ENCODE peak calls at places on chromosome 7, in eight cellular contexts. M is brain microvascular endothelial cell, Z is pancreas, L is A549, D is colonic mucosa, U is heart left ventricle, E is left ventricle myocardium inferior, H is fibroblast of lung. O is an unnamed sample.

GRCh38 chr7:101124376-101125056 is 2.4 kb upstream of the SERPINE1 start:
- DNase-seq in H (peak; percentile 69), E (no peak), L (peak; percentile 76), Z (no peak), D (no peak), U (no peak), M (peak; percentile 90), O (no peak)

GRCh38 chr7:37713613-37714012 is 30.0 kb downstream of the GPR141 start:
- DNase-seq in Z (no peak), M (no peak), L (no peak), U (no peak), E (no peak), D (no peak), H (peak; percentile 3), O (no peak)

GRCh38 chr7:124720195-124720594 is 45.4 kb downstream of the GPR37 start:
- DNase-seq in E (no peak), L (no peak), H (peak; percentile 77), Z (no peak), U (no peak), D (no peak), M (peak; percentile 21), O (no peak)

GRCh38 chr7:43649755-43650274 is 66.9 kb downstream of the STK17A start:
- DNase-seq in D (no peak), H (no peak), Z (no peak), M (no peak), L (no peak), E (no peak), U (no peak), O (no peak)

GRCh38 chr7:39733881-39734571 is 110.7 kb downstream of the RALA start:
- DNase-seq in Z (no peak), U (no peak), H (peak; percentile 50), D (no peak), E (no peak), L (no peak), M (peak; percentile 80), O (no peak)

GRCh38 chr7:63038987-63039386 is 959.7 kb upstream of the ZNF722 start:
- DNase-seq in Z (no peak), E (no peak), D (no peak), H (no peak), L (no peak), U (no peak), M (no peak), O (no peak)

GRCh38 chr7:85890244-85890811 is 703.5 kb upstream of the SEMA3D start:
- DNase-seq in Z (no peak), E (no peak), M (no peak), D (no peak), H (peak; percentile 46), U (no peak), L (peak; percentile 10), O (no peak)

GRCh38 chr7:7595451-7595850 is 28.8 kb downstream of the MIOS start:
- DNase-seq in E (no peak), H (peak; percentile 60), Z (no peak), M (no peak), L (peak; percentile 28), D (no peak), U (no peak), O (no peak)

GRCh38 chr7:14748461-14748860 is 154.1 kb downstream of the DGKB start:
- DNase-seq in E (no peak), H (peak; percentile 89), Z (no peak), U (no peak), L (no peak), D (no peak), M (peak; percentile 81), O (no peak)

GRCh38 chr7:106372595-106373318 is 88.0 kb upstream of the NAMPT start:
- DNase-seq in L (no peak), Z (no peak), D (no peak), H (no peak), E (no peak), M (no peak), U (no peak), O (no peak)

GRCh38 chr7:24597014-24597413 is 23.8 kb downstream of the PALS2 start:
- DNase-seq in D (no peak), L (no peak), Z (no peak), E (no peak), H (no peak), U (no peak), M (no peak), O (no peak)

GRCh38 chr7:148856035-148856881 is 27.8 kb downstream of the EZH2 start:
- DNase-seq in Z (no peak), U (no peak), D (peak; percentile 51), L (peak; percentile 66), E (no peak), M (peak; percentile 29), H (peak; percentile 51), O (no peak)

GRCh38 chr7:137657476-137658193 is 189.1 kb downstream of the DGKI start:
- DNase-seq in D (no peak), U (no peak), H (no peak), M (no peak), E (no peak), Z (no peak), L (no peak), O (no peak)

GRCh38 chr7:75888464-75889222 is 9.8 kb downstream of the RHBDD2 start:
- DNase-seq in H (no peak), E (peak; percentile 35), D (no peak), U (peak; percentile 59), Z (no peak), L (no peak), M (no peak), O (peak; percentile 9)

GRCh38 chr7:20064974-20065862 is 152.0 kb downstream of the MACC1 start:
- DNase-seq in D (no peak), L (no peak), E (no peak), M (peak; percentile 75), H (peak; percentile 78), Z (no peak), U (no peak), O (no peak)

DNA sequence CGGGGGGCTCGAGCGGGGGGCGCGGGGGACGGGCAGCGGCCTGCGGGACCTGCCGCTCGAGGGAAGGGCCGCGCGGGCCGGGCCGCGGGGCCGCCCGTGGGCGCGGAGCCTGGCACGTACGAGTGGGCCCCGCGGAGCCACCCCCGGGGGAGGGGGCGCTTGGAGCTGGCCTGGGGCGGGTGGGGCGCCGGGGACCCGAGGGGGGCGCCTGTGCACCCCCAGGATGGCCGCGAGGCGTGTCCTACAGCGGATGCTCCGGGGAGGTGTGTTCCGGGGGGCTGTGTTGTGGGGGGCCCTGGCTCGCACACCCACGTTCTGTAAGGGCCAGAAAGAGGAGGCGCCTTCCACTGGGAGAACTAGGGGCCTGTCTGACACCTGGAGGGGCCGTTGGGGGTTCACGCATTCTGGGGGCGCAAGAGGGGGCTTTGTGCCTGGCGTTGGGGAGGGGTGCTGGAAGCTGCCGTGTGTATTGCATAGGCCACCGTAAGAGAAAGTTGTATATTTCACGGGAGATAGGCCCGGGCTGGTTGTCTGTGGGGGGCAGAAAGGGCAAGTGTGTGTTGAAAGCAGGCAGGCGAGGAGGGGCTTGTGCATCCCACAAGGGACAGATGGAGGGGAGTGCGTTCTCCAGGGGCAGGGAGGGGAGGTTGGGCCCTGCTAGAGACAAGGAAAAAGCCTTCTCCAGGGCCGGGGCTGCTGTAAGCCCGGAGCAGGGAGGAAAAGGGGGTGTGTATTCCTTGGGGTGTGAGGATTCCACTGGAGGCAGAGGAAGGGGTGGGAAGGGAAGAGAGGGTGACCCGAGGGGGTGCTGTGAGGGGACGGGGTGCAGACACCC is 689 bp downstream of the VPS37D start:
- DNase-seq in E (no peak), U (peak; percentile 54), D (no peak), H (no peak), M (no peak), Z (peak; percentile 74), L (peak; percentile 45), O (no peak)
- H3K27ac ChIP-seq in E (no peak overlapping the region), U (no peak overlapping the region), D (no peak overlapping the region), H (no peak overlapping the region), M (no peak overlapping the region), Z (peak overlapping the region; percentile 39), L (peak overlapping the region; percentile 95), O (peak overlapping the region; percentile 35)

DNA sequence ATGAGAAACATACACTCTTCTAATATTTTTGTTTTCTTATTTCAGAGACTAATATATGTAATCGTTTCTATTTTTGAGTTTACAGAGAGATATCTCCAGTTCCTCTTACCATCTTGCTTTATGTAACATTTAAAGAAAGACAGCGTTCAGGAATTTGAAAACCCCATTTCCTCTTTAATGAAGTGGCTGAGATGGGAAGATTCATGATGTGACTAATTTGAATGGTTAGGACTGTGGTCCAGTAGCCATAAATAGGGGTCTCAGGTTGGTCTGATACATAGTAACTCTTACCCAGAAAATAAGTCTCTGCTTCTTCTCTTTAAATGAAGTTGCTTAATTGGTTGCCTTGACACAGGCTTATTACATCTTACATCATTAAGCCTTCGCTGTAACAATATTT is 6.9 kb downstream of the KMT2E start:
- DNase-seq in Z (no peak), U (no peak), M (no peak), D (no peak), L (no peak), E (no peak), H (no peak), O (no peak)
- H3K27ac ChIP-seq in Z (no peak overlapping the region), U (no peak overlapping the region), M (no peak overlapping the region), D (no peak overlapping the region), L (no peak overlapping the region), E (peak overlapping the region; percentile 5), H (no peak overlapping the region), O (no peak overlapping the region)

GRCh38 chr7:73850781-73851207 is 8.5 kb upstream of the METTL27 start:
- DNase-seq in U (peak; percentile 18), L (peak; percentile 80), D (peak; percentile 63), H (peak; percentile 97), Z (no peak), E (no peak), M (peak; percentile 95), O (no peak)

GRCh38 chr7:73852500-73852899 is 8.5 kb upstream of the TMEM270 start:
- DNase-seq in M (no peak), D (no peak), Z (no peak), E (no peak), U (peak; percentile 23), L (no peak), H (no peak), O (no peak)

GRCh38 chr7:73850212-73850611 is 7.9 kb upstream of the METTL27 start:
- DNase-seq in H (no peak), E (no peak), U (peak; percentile 10), L (no peak), M (no peak), D (no peak), Z (no peak), O (no peak)

GRCh38 chr7:73847941-73848723 is 5.8 kb upstream of the METTL27 start:
- DNase-seq in Z (no peak), D (no peak), U (peak; percentile 13), H (no peak), M (no peak), E (no peak), L (no peak), O (no peak)

GRCh38 chr7:73851410-73852338 is 9.3 kb upstream of the TMEM270 start:
- DNase-seq in Z (no peak), M (peak; percentile 93), D (no peak), L (peak; percentile 62), U (no peak), E (no peak), H (peak; percentile 98), O (no peak)
- H3K27ac ChIP-seq in Z (peak overlapping the region; percentile 78), M (peak overlapping the region; percentile 95), D (peak overlapping the region; percentile 70), L (peak overlapping the region; percentile 73), U (peak overlapping the region; percentile 77), E (peak overlapping the region; percentile 66), H (peak overlapping the region; percentile 94), O (no peak overlapping the region)

DNA sequence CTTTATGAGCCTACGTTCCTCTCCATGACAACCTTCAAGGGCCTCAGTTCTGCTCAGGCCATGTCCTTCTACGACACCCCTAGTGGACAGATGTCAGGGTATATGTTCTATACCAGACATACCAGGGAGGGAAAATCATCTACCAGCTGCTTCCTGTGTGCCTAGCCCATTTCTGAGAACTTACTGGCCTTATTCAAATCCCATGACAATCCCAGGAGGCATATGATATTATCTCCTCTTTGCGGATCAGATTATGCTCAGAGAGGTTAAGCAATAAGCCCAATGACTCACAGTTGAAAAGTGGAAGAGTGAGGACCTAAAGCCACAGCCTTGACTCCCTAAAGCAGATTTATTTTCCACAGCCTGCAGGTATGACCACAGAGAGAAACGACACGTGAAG is 139.3 kb downstream of the GLI3 start:
- DNase-seq in D (no peak), Z (no peak), M (peak; percentile 87), E (no peak), H (peak; percentile 85), U (no peak), L (no peak), O (no peak)
- H3K27ac ChIP-seq in D (no peak overlapping the region), Z (no peak overlapping the region), M (peak overlapping the region; percentile 54), E (no peak overlapping the region), H (peak overlapping the region; percentile 74), U (no peak overlapping the region), L (no peak overlapping the region), O (no peak overlapping the region)